ENCODE peak calls at places on chromosomes 3 and 15, in four cellular contexts. R is tibial nerve, T is ovary, Y is IMR-90. Q is an unnamed sample. For H3K4me1, the result is how much of the 10 kb centered on the place peaks cover.

GRCh38 chr3:142987707-142988106 is 13.7 kb upstream of the U2SURP start:
- DNase-seq in R (no peak), T (no peak), Y (peak), Q (no peak)

GRCh38 chr3:152960684-152961083 is 125.8 kb downstream of the P2RY1 start:
- DNase-seq in R (no peak), T (no peak), Y (no peak), Q (no peak)

GRCh38 chr3:106560451-106560966 is 691.7 kb upstream of the CBLB start:
- DNase-seq in R (no peak), T (no peak), Y (peak), Q (no peak)

GRCh38 chr15:41629883-41630282 is 30.3 kb upstream of the MGA start:
- DNase-seq in R (no peak), T (no peak), Y (no peak), Q (no peak)

GRCh38 chr3:127645371-127646015 is 16.5 kb downstream of the PODXL2 start:
- DNase-seq in R (no peak), T (no peak), Y (no peak), Q (no peak)

GRCh38 chr15:72796515-72797337 is 13.2 kb upstream of the ADPGK start:
- DNase-seq in R (no peak), T (peak), Y (peak), Q (peak)

GRCh38 chr3:95154775-95155174 is 1091.9 kb downstream of the NSUN3 start:
- DNase-seq in R (no peak), T (no peak), Y (no peak), Q (no peak)

GRCh38 chr3:29708884-29709283 is 428.0 kb downstream of the RBMS3 start:
- DNase-seq in R (no peak), T (no peak), Y (no peak), Q (no peak)

GRCh38 chr15:29765234-29765841 is 56.9 kb downstream of the TJP1 start:
- DNase-seq in R (no peak), T (no peak), Y (no peak), Q (no peak)

GRCh38 chr3:124584245-124584551 is 146.1 kb upstream of the UMPS start:
- DNase-seq in R (no peak), T (no peak), Y (no peak), Q (no peak)

GRCh38 chr15:70358011-70358819 is 260.5 kb upstream of the TLE3 start:
- DNase-seq in R (no peak), T (no peak), Y (no peak), Q (no peak)

GRCh38 chr15:70351941-70352774 is 254.4 kb upstream of the TLE3 start:
- DNase-seq in R (no peak), T (no peak), Y (no peak), Q (no peak)

GRCh38 chr3:49469037-49469875 is 811 bp upstream of the DAG1 start:
- DNase-seq in R (peak), T (peak), Y (peak), Q (peak)

GRCh38 chr15:38253448-38253847 is 812 bp downstream of the SPRED1 start:
- DNase-seq in R (no peak), T (no peak), Y (peak), Q (no peak)

GRCh38 chr15:66290518-66290917 is 2.9 kb upstream of the DIS3L start:
- DNase-seq in R (no peak), T (no peak), Y (no peak), Q (no peak)

GRCh38 chr3:61807865-61808276 is 246.5 kb downstream of the PTPRG start:
- DNase-seq in R (no peak), T (no peak), Y (peak), Q (no peak)

GRCh38 chr3:166663194-166663593 is 716.9 kb downstream of the ZBBX start:
- DNase-seq in R (no peak), T (no peak), Y (no peak), Q (no peak)

GRCh38 chr3:35120026-35120425 is 519.3 kb upstream of the ARPP21 start:
- DNase-seq in R (no peak), T (no peak), Y (no peak), Q (no peak)

GRCh38 chr3:159751141-159751540 is 237.5 kb upstream of the IL12A start:
- DNase-seq in R (no peak), T (no peak), Y (peak), Q (no peak)

GRCh38 chr3:153284282-153284938 is 122.4 kb downstream of the RAP2B start:
- DNase-seq in R (peak), T (no peak), Y (peak), Q (peak)

GRCh38 chr3:106157411-106157810 is 288.6 kb upstream of the CBLB start:
- DNase-seq in R (no peak), T (no peak), Y (no peak), Q (no peak)

GRCh38 chr3:160480931-160481330 is 31.3 kb upstream of the TRIM59 start:
- DNase-seq in R (no peak), T (no peak), Y (peak), Q (no peak)

GRCh38 chr3:124032351-124032880 is 40.5 kb upstream of the ROPN1 start:
- DNase-seq in R (peak), T (peak), Y (no peak), Q (peak)

GRCh38 chr15:57460208-57460816 is 84.0 kb downstream of the CGNL1 start:
- DNase-seq in R (no peak), T (no peak), Y (no peak), Q (no peak)

GRCh38 chr3:72234394-72234793 is 449.4 kb upstream of the PROK2 start:
- DNase-seq in R (no peak), T (peak), Y (peak), Q (peak)

GRCh38 chr3:195240171-195240701 is 30.7 kb downstream of the XXYLT1 start:
- DNase-seq in R (no peak), T (peak), Y (no peak), Q (peak)

GRCh38 chr15:39299506-39300267 is 281.2 kb upstream of the THBS1 start:
- DNase-seq in R (no peak), T (no peak), Y (peak), Q (no peak)

GRCh38 chr3:105598047-105598796 is 231.5 kb downstream of the ALCAM start:
- DNase-seq in R (no peak), T (no peak), Y (peak), Q (no peak)

GRCh38 chr3:156811092-156811862 is 14.9 kb upstream of the LEKR1 start:
- DNase-seq in R (no peak), T (no peak), Y (peak), Q (no peak)

GRCh38 chr3:190496859-190497258 is 17.0 kb upstream of the IL1RAP start:
- DNase-seq in R (no peak), T (no peak), Y (no peak), Q (no peak)

GRCh38 chr3:134251731-134252391 is 1.2 kb upstream of the RYK start:
- DNase-seq in R (no peak), T (peak), Y (no peak), Q (peak)

GRCh38 chr3:70614111-70614510 is 301.7 kb upstream of the MDFIC2 start:
- DNase-seq in R (no peak), T (no peak), Y (no peak), Q (no peak)

GRCh38 chr15:51888593-51889195 is 59.2 kb downstream of the TMOD3 start:
- DNase-seq in R (no peak), T (no peak), Y (peak), Q (no peak)

GRCh38 chr15:31314380-31314779 is 12.3 kb upstream of the KLF13 start:
- DNase-seq in R (no peak), T (no peak), Y (no peak), Q (no peak)

GRCh38 chr3:170680593-170680992 is 94.7 kb upstream of the SLC7A14 start:
- DNase-seq in R (no peak), T (no peak), Y (no peak), Q (no peak)

GRCh38 chr15:36926422-36926815 is 173.9 kb downstream of the MEIS2 start:
- DNase-seq in R (no peak), T (no peak), Y (no peak), Q (no peak)

DNA sequence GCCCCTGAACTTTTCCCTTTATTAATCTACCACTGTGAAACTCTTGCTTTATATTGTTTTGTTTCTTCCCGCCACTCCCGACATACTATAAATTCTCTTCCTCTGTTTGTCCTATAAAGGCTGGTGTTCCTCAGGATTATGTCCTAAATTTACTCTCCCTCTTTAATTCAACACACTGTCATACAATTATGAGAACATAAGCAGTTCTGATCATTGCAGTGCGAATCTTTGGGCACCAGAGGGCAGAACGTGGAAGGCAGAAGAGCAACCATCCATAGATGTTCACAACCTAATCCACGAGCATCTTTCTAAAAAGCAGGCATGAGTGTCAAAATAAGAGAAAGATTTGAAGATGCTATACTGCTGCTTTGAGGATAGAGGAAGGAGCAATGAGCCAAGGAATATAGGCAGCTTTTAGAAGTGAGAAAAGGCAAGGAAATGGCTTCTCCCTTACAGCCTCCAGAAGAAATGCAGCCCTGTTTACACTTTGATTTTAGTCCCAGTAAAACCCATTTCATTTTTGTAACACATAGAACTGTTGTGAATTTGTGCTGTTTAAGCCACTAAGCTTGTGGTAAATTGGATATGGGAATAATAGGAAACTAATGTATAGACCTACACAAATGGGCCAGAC is 179.4 kb downstream of the GBE1 start:
- DNase-seq in R (peak), T (peak), Y (peak), Q (peak)
- H3K4me1 ChIP-seq in R (under half), T (under half), Y (under half), Q (under half)

GRCh38 chr3:177538743-177539730 is 341.8 kb upstream of the TBL1XR1 start:
- DNase-seq in R (no peak), T (no peak), Y (peak), Q (no peak)
- H3K27ac ChIP-seq in R (no peak), T (no peak), Y (no peak), Q (peak)

DNA sequence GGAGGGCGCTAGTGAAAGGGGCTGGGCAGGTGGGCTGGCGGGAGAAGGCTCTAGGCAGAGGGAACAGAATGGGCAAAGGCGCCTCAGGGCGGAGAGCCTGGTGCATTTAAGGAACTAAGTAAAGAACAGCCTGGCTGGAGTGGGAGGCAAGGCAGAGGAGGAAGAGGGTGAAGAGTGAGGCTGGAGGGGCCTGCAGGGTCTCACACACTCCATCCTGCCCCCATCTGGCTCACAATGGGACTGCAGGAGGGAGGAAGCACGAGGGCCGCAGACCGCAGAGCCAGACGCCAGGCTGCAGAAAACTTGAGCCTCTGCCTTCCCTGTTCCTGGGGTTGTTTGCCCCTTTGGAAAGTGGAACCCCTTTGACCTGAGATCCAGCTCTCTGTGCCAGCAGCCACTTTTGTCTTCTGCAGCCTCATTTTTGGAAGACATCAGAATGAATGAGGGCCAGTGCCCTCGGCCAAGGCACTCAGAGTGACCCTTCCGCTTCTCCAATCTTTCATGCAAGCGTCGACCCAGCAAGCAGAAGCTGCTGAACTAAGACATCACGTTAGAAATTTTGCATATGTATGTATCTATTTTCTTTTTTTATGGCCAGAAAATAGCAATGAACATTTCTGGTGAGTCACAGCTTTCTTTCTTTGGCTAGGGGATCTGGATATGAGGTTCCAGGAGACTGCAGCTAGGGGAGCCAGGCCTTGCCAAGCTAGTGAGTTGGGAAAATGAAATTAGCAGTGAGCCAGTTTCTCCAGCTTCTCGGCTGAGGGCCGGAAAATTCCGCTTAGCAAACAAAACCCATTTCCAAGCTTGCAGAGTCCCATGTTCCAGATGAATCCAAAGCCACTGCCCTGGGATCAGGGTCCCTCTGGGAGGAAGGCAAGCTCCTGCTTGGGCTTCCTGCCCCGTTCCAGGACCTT is 137.8 kb downstream of the SRGAP3 start:
- DNase-seq in R (no peak), T (peak), Y (peak), Q (peak)
- TF ChIP-seq POLR2A in R (no peak), T (no peak), Y (no peak), Q (no peak)

GRCh38 chr3:64220161-64220560 is 5.1 kb downstream of the PRICKLE2 start:
- DNase-seq in R (no peak), T (no peak), Y (peak), Q (no peak)

GRCh38 chr3:64222501-64222900 is 2.8 kb downstream of the PRICKLE2 start:
- DNase-seq in R (no peak), T (no peak), Y (no peak), Q (no peak)

GRCh38 chr3:64223809-64224570 is 1.3 kb downstream of the PRICKLE2 start:
- DNase-seq in R (no peak), T (no peak), Y (peak), Q (no peak)

GRCh38 chr3:64218746-64219145 is 6.5 kb downstream of the PRICKLE2 start:
- DNase-seq in R (no peak), T (no peak), Y (no peak), Q (no peak)

GRCh38 chr3:64221564-64222257 is 3.6 kb downstream of the PRICKLE2 start:
- DNase-seq in R (no peak), T (no peak), Y (no peak), Q (no peak)
- H3K4me1 ChIP-seq in R (under half), T (under half), Y (under half), Q (under half)

DNA sequence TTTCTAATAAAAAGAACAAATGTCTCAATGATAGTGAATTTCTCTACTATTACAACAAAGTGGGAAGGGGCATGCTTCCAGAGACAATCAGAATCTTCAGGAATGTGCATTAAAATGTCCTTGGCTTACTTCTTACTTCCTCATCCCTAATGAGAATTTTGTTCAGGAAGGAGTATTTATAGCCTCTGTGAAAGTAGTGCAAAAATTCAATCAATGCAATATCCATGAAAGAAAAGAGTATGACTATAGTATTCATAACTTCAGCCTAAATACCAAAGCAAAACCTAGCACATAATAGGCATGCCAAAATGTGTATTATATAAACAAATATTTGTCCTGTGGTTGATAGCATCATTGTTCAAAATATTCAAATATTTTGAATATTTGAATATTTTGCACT is 273.1 kb downstream of the ZNF385D start:
- DNase-seq in R (no peak), T (no peak), Y (no peak), Q (no peak)
- H3K27ac ChIP-seq in R (no peak), T (no peak), Y (no peak), Q (no peak)